ENCODE peak calls at places on chromosomes 6 and 20, in seven cellular contexts. J is A549, W is suprapubic skin, P is lung, C is prostate gland, R is fibroblast of lung, N is IMR-90. O is an unnamed sample.

GRCh38 chr6:42294759-42295158 is 77.1 kb upstream of the MRPS10 start:
- DNase-seq in P (no peak), J (peak), C (no peak), N (peak), W (no peak), R (peak), O (no peak)

GRCh38 chr6:116975600-116975999 is 98.6 kb downstream of the RFX6 start:
- DNase-seq in C (no peak), J (no peak), W (no peak), P (no peak), R (no peak), N (peak), O (no peak)

GRCh38 chr6:39847216-39847615 is 55.0 kb downstream of the DAAM2 start:
- DNase-seq in R (no peak), P (no peak), N (no peak), C (no peak), J (no peak), W (no peak), O (no peak)

GRCh38 chr20:53940883-53941546 is 129.4 kb downstream of the BCAS1 start:
- DNase-seq in W (no peak), R (peak), N (peak), J (peak), C (no peak), P (no peak), O (no peak)

GRCh38 chr20:38249536-38250310 is 10.8 kb downstream of the KIAA1755 start:
- DNase-seq in N (peak), W (no peak), J (no peak), C (no peak), R (no peak), P (no peak), O (no peak)

GRCh38 chr6:4889701-4890100 is 113.5 kb downstream of the CDYL start:
- DNase-seq in N (no peak), C (no peak), P (no peak), J (no peak), W (no peak), R (no peak), O (peak)

GRCh38 chr6:91304506-91304905 is 717.6 kb upstream of the MAP3K7 start:
- DNase-seq in R (peak), J (no peak), N (no peak), C (no peak), P (no peak), W (no peak), O (no peak)

GRCh38 chr6:113755449-113756289 is 101.5 kb upstream of the MARCKS start:
- DNase-seq in N (no peak), C (no peak), J (no peak), P (no peak), R (no peak), W (no peak), O (peak)

GRCh38 chr20:25356294-25356933 is 34.2 kb downstream of the ABHD12 start:
- DNase-seq in C (no peak), W (no peak), J (no peak), R (no peak), P (no peak), N (no peak), O (no peak)

GRCh38 chr20:54151073-54151436 is 22.7 kb downstream of the CYP24A1 start:
- DNase-seq in C (no peak), R (no peak), J (peak), N (no peak), P (no peak), W (no peak), O (no peak)

GRCh38 chr6:77341058-77341986 is 122.0 kb downstream of the HTR1B start:
- DNase-seq in W (no peak), R (no peak), C (no peak), N (no peak), J (no peak), P (no peak), O (no peak)

GRCh38 chr6:143176090-143177021 is 115.7 kb downstream of the AIG1 start:
- DNase-seq in P (no peak), W (no peak), N (peak), R (peak), C (no peak), J (no peak), O (no peak)

GRCh38 chr6:167706313-167707109 is 120.2 kb upstream of the AFDN start:
- DNase-seq in W (no peak), J (no peak), P (no peak), R (no peak), C (no peak), N (no peak), O (peak)

DNA sequence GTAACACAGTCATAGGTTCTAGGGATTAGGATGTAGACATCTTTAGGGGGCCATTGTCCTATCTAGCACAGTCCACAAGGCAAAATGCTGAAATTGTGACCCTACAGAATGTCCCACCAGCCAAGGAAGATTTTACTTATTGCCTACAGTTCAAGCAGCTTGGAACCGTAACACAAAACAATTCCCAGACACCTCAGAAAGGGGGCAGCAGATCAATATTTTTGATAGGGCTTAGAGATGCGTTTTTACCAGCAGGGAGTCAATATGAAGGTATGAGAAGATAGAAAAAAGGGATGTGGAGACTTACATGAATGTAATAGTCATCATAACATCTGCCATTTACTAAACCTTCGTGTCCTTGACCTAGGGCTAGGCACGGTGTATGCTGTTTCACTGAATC is 81.0 kb downstream of the TMEM170B start:
- DNase-seq in W (no peak), J (peak), N (peak), C (no peak), P (no peak), R (no peak), O (no peak)
- TF ChIP-seq CTCF in W (no peak), J (peak), N (peak), C (no peak), P (no peak), R (peak), O (peak)

DNA sequence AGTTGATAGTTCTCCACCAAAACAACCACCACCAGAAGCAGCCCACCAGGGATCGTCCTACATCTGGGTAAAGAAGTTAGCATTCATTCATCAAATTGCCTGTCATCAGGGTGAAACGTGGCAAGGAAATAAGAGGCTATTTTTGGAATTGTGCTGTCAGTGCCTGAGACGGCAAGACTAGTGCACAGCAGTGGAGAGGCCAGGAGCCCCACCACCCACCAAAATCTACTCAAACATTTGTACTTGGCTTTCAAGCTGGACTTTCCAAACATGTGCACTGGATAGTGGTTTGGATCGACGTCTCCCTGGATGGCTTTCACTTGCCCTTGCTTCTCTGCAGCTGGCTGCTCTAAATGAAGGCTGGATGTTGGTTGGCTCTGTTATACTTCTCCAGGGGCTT is 44.8 kb downstream of the TXNDC5 start:
- DNase-seq in P (no peak), C (no peak), J (no peak), W (no peak), R (no peak), N (no peak), O (no peak)
- TF ChIP-seq CTCF in P (no peak), C (no peak), J (no peak), W (no peak), R (no peak), N (no peak), O (no peak)

GRCh38 chr6:25142506-25142905 is 136.7 kb upstream of the CARMIL1 start:
- DNase-seq in J (no peak), W (no peak), C (no peak), R (no peak), P (no peak), N (no peak), O (no peak)

GRCh38 chr6:25137497-25137896 is 141.7 kb upstream of the CARMIL1 start:
- DNase-seq in W (no peak), P (no peak), J (no peak), R (no peak), N (no peak), C (no peak), O (no peak)

GRCh38 chr6:25138697-25139051 is 140.5 kb upstream of the CARMIL1 start:
- DNase-seq in J (no peak), P (no peak), N (peak), W (no peak), C (no peak), R (peak), O (peak)

GRCh38 chr6:25136879-25137278 is 142.3 kb upstream of the CARMIL1 start:
- DNase-seq in W (no peak), C (no peak), R (no peak), J (no peak), P (no peak), N (no peak), O (no peak)

DNA sequence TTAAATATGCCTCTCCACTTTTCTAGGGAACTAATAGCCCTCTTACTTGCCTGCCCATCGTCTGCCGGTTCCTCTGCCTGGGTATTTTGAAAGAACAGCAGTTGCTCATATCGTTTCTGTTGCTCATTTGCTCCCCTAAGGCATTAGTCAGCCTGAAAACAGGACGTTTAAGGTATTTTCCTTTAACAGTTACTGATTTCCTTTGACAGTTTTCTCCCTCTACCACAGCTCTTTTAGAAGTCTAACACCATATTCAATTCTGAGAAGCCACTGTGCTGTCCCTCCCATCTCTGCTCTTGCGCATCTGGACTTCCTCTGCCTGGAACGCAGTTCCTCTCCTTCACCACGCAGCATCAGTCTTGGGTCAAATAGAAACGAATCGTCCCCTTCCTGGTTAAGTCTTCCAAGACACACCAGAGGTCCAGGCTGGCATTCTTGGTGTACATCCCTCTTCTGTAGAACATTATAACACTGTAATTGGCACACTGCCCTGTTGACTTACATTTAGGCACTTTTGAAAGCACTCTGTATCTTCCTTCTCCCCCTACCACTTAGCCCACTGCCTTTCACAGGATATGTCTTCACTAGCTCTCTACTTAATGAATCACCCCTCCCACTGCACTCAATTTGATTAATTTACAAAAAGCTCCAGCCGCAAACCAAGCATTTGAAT is 141.0 kb upstream of the CARMIL1 start:
- DNase-seq in W (no peak), P (peak), R (peak), N (peak), J (peak), C (peak), O (peak)
- TF ChIP-seq CTCF in W (no peak), P (no peak), R (no peak), N (no peak), J (peak), C (no peak), O (peak)

DNA sequence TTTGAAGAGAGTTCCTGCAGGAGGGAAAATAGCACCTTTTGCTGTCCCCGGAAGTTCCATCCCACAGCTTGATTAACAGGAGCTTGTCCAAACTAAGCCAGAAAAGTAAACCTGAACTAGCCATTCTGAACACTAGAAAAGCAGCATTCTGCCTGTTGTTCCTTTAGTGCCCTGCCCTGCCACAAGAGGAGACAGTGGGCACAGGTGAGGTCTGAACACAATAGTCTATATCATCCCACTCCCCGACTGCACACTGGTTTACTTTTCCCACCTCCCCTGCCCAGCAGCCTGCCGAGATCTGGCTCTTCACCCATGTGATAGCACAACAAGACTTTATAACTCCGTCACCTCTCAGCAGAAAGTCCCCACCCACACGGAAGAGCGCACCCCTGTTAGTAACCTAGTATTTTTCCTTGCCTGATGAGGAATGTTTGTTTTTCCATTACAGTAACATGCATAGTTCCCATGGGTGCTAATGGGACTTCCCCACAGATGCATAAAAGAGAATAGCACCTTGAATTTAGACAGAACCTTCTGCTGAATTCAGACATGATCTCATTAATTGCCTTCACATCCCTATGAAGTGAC is 59.7 kb downstream of the TFAP2A start:
- DNase-seq in N (no peak), R (no peak), W (no peak), C (no peak), J (peak), P (no peak), O (peak)
- TF ChIP-seq CTCF in N (no peak), R (no peak), W (no peak), C (no peak), J (no peak), P (no peak), O (no peak)

O was measured in GM10248.